ENCODE peak calls at places on chromosomes 5 and 9, in nine cellular contexts. C, W, I, B, K, Z, M, A and V are unnamed samples.

GRCh38 chr9:113707953-113708695 is 168.0 kb upstream of the ZNF618 start:
- DNase-seq in M (no peak), Z (no peak), W (no peak), C (no peak), I (no peak), K (no peak), B (peak; percentile 11), A (no peak), V (no peak)

GRCh38 chr9:130140701-130141100 is 31.5 kb upstream of the NCS1 start:
- DNase-seq in M (no peak), K (no peak), I (no peak), C (peak; percentile 73), B (no peak), A (no peak), Z (no peak), W (peak; percentile 89), V (no peak)

GRCh38 chr5:113058706-113059226 is 82.2 kb downstream of the DCP2 start:
- DNase-seq in B (no peak), C (no peak), W (no peak), Z (no peak), M (no peak), K (no peak), I (no peak), A (no peak), V (no peak)

GRCh38 chr5:143002459-143003327 is 232.5 kb downstream of the ARHGAP26 start:
- DNase-seq in W (peak; percentile 89), M (peak; percentile 72), A (no peak), C (peak; percentile 71), K (no peak), I (peak; percentile 86), Z (peak; percentile 79), B (no peak), V (no peak)

GRCh38 chr9:3177921-3178320 is 334.0 kb upstream of the PUM3 start:
- DNase-seq in W (no peak), A (no peak), I (no peak), B (no peak), M (no peak), K (no peak), Z (peak; percentile 77), C (no peak), V (no peak)

GRCh38 chr5:164204338-164204946 is 699.0 kb downstream of the MAT2B start:
- DNase-seq in B (no peak), I (no peak), K (no peak), Z (peak; percentile 52), A (no peak), M (no peak), W (no peak), C (no peak), V (no peak)

GRCh38 chr5:32583582-32584232 is 1.6 kb upstream of the SUB1 start:
- DNase-seq in B (no peak), C (no peak), A (no peak), Z (no peak), W (no peak), I (no peak), M (peak; percentile 44), K (no peak), V (no peak)

GRCh38 chr5:93580387-93581100 is 475 bp downstream of the NR2F1-AS1 start:
- DNase-seq in I (no peak), C (no peak), B (peak; percentile 59), Z (peak; percentile 66), K (no peak), M (no peak), A (no peak), W (no peak), V (no peak)

GRCh38 chr5:58925627-58926545 is 343.0 kb downstream of the RAB3C start:
- DNase-seq in W (no peak), A (no peak), K (no peak), Z (peak; percentile 23), C (no peak), B (no peak), M (no peak), I (no peak), V (no peak)

GRCh38 chr5:139443766-139444473 is 4.6 kb upstream of the DNAJC18 start:
- DNase-seq in Z (peak; percentile 86), I (peak; percentile 60), C (no peak), A (no peak), M (peak; percentile 41), B (no peak), K (no peak), W (no peak), V (no peak)

GRCh38 chr5:102762095-102762534 is 7.0 kb downstream of the PAM start:
- DNase-seq in Z (peak; percentile 72), M (no peak), A (no peak), B (no peak), C (no peak), K (no peak), W (no peak), I (no peak), V (no peak)

GRCh38 chr9:91178281-91179236 is 183.2 kb downstream of the AUH start:
- DNase-seq in C (no peak), B (no peak), M (no peak), Z (no peak), A (no peak), K (no peak), I (no peak), W (no peak), V (no peak)

GRCh38 chr9:16028516-16028915 is 475.7 kb downstream of the CCDC171 start:
- DNase-seq in B (no peak), Z (peak; percentile 56), C (no peak), M (no peak), I (no peak), A (no peak), K (no peak), W (no peak), V (no peak)

GRCh38 chr5:83972236-83972635 is 251.6 kb upstream of the HAPLN1 start:
- DNase-seq in W (no peak), Z (peak; percentile 21), K (no peak), M (no peak), C (no peak), A (no peak), I (no peak), B (no peak), V (no peak)

GRCh38 chr5:79707535-79707934 is 17.9 kb downstream of the CMYA5 start:
- DNase-seq in C (no peak), W (no peak), B (no peak), M (no peak), Z (no peak), A (no peak), I (no peak), K (no peak), V (no peak)

GRCh38 chr9:2263665-2264064 is 248.5 kb downstream of the SMARCA2 start:
- DNase-seq in A (no peak), Z (no peak), I (no peak), K (no peak), W (no peak), B (no peak), M (no peak), C (no peak), V (no peak)

GRCh38 chr5:95591490-95591901 is 28.4 kb upstream of the GPR150 start:
- DNase-seq in M (no peak), C (no peak), I (peak; percentile 19), A (no peak), K (no peak), B (no peak), Z (peak; percentile 90), W (no peak), V (no peak)

GRCh38 chr9:123795336-123795735 is 134.6 kb downstream of the DENND1A start:
- DNase-seq in C (no peak), B (no peak), K (no peak), Z (no peak), I (no peak), M (no peak), W (no peak), A (no peak), V (no peak)

GRCh38 chr5:90802695-90803317 is 244.2 kb downstream of the ADGRV1 start:
- DNase-seq in I (no peak), K (no peak), Z (peak; percentile 72), C (no peak), B (no peak), M (peak; percentile 10), W (peak; percentile 12), A (no peak), V (no peak)

GRCh38 chr5:175821790-175822211 is 49.6 kb upstream of the CPLX2 start:
- DNase-seq in C (no peak), M (no peak), W (peak; percentile 54), K (no peak), B (no peak), Z (peak; percentile 25), I (no peak), A (no peak), V (no peak)

GRCh38 chr5:57302164-57302563 is 128.3 kb downstream of the GPBP1 start:
- DNase-seq in A (no peak), C (no peak), W (peak; percentile 81), I (no peak), K (no peak), B (no peak), M (peak; percentile 15), Z (peak; percentile 21), V (no peak)

GRCh38 chr9:137956688-137957385 is 79.3 kb downstream of the CACNA1B start:
- DNase-seq in M (no peak), Z (no peak), B (no peak), I (no peak), K (no peak), C (no peak), A (no peak), W (no peak), V (no peak)

GRCh38 chr5:132499440-132500243 is 9.1 kb upstream of the IRF1 start:
- DNase-seq in M (no peak), A (no peak), Z (no peak), B (peak; percentile 39), I (no peak), W (peak; percentile 35), K (no peak), C (no peak), V (no peak)

GRCh38 chr9:114157516-114158176 is 2.3 kb downstream of the COL27A1 start:
- DNase-seq in Z (peak; percentile 65), W (no peak), I (no peak), C (no peak), A (no peak), B (no peak), M (no peak), K (no peak), V (peak; percentile 58)

GRCh38 chr5:58972301-58972700 is 389.4 kb downstream of the RAB3C start:
- DNase-seq in W (no peak), Z (peak; percentile 49), C (no peak), A (no peak), K (no peak), B (no peak), M (no peak), I (no peak), V (no peak)

GRCh38 chr9:69004836-69005235 is 9.1 kb downstream of the PRKACG start:
- DNase-seq in I (no peak), Z (peak; percentile 24), A (no peak), C (no peak), W (no peak), B (no peak), K (no peak), M (no peak), V (no peak)

GRCh38 chr9:4116708-4117460 is 183.0 kb downstream of the GLIS3 start:
- DNase-seq in A (no peak), K (no peak), I (no peak), Z (peak; percentile 69), C (no peak), B (no peak), W (no peak), M (no peak), V (no peak)

GRCh38 chr5:145978672-145979071 is 42.3 kb downstream of the SH3RF2 start:
- DNase-seq in A (no peak), W (no peak), M (no peak), B (no peak), Z (no peak), I (no peak), K (no peak), C (no peak), V (no peak)

GRCh38 chr5:142767925-142768324 is 2.3 kb upstream of the ARHGAP26 start:
- DNase-seq in M (no peak), I (no peak), K (no peak), Z (no peak), C (no peak), B (no peak), A (no peak), W (no peak), V (no peak)

GRCh38 chr5:33049845-33050244 is 338.7 kb downstream of the NPR3 start:
- DNase-seq in Z (peak; percentile 95), M (no peak), I (no peak), A (no peak), K (no peak), B (no peak), C (no peak), W (no peak), V (no peak)

GRCh38 chr5:82416506-82416905 is 138.4 kb upstream of the RPS23 start:
- DNase-seq in A (no peak), M (no peak), Z (no peak), W (no peak), K (no peak), C (no peak), B (no peak), I (no peak), V (no peak)